ENCODE peak calls at places on chromosomes 6 and 20, in seven cellular contexts. One of them, this sample, is unnamed.

GRCh38 chr6:150395388-150396009 is 26.7 kb downstream of the IYD start:
- DNase-seq in stimulated activated CD8-positive, alpha-beta memory T cell treated with anti-CD3 and anti-CD28 coated beads, Interleukin-4, amount 100 ng/mL, for 1 hour: no peak
- DNase-seq in mesenchymal stem cell: peak
- DNase-seq in SJSA1: peak
- DNase-seq in erythroblast: peak
- DNase-seq in neural crest cell: peak
- DNase-seq in stomach: no peak
- DNase-seq in this sample: peak

GRCh38 chr6:1481326-1481725 is 92.0 kb downstream of the FOXF2 start:
- DNase-seq in neural crest cell: no peak
- DNase-seq in stimulated activated CD8-positive, alpha-beta memory T cell treated with anti-CD3 and anti-CD28 coated beads, Interleukin-4, amount 100 ng/mL, for 1 hour: no peak
- DNase-seq in stomach: no peak
- DNase-seq in mesenchymal stem cell: peak
- DNase-seq in SJSA1: peak
- DNase-seq in erythroblast: no peak
- DNase-seq in this sample: no peak

GRCh38 chr6:1131285-1132079 is 180.4 kb upstream of the FOXQ1 start:
- DNase-seq in SJSA1: peak
- DNase-seq in neural crest cell: no peak
- DNase-seq in mesenchymal stem cell: peak
- DNase-seq in erythroblast: no peak
- DNase-seq in stimulated activated CD8-positive, alpha-beta memory T cell treated with anti-CD3 and anti-CD28 coated beads, Interleukin-4, amount 100 ng/mL, for 1 hour: no peak
- DNase-seq in stomach: no peak
- DNase-seq in this sample: no peak

GRCh38 chr6:150751296-150751695 is 114.2 kb upstream of the MTHFD1L start:
- DNase-seq in erythroblast: no peak
- DNase-seq in stomach: no peak
- DNase-seq in SJSA1: no peak
- DNase-seq in stimulated activated CD8-positive, alpha-beta memory T cell treated with anti-CD3 and anti-CD28 coated beads, Interleukin-4, amount 100 ng/mL, for 1 hour: no peak
- DNase-seq in neural crest cell: no peak
- DNase-seq in mesenchymal stem cell: no peak
- DNase-seq in this sample: no peak

GRCh38 chr20:21393142-21393541 is 4.2 kb downstream of the NKX2-4 start:
- DNase-seq in stimulated activated CD8-positive, alpha-beta memory T cell treated with anti-CD3 and anti-CD28 coated beads, Interleukin-4, amount 100 ng/mL, for 1 hour: no peak
- DNase-seq in erythroblast: no peak
- DNase-seq in stomach: no peak
- DNase-seq in SJSA1: no peak
- DNase-seq in mesenchymal stem cell: no peak
- DNase-seq in neural crest cell: no peak
- DNase-seq in this sample: no peak

GRCh38 chr6:38134704-38135088 is 315.2 kb downstream of the ZFAND3 start:
- DNase-seq in stomach: no peak
- DNase-seq in SJSA1: no peak
- DNase-seq in mesenchymal stem cell: no peak
- DNase-seq in erythroblast: no peak
- DNase-seq in neural crest cell: no peak
- DNase-seq in stimulated activated CD8-positive, alpha-beta memory T cell treated with anti-CD3 and anti-CD28 coated beads, Interleukin-4, amount 100 ng/mL, for 1 hour: no peak
- DNase-seq in this sample: no peak

GRCh38 chr20:4925842-4926530 is 75.3 kb downstream of the SLC23A2 start:
- DNase-seq in mesenchymal stem cell: no peak
- DNase-seq in SJSA1: no peak
- DNase-seq in stimulated activated CD8-positive, alpha-beta memory T cell treated with anti-CD3 and anti-CD28 coated beads, Interleukin-4, amount 100 ng/mL, for 1 hour: no peak
- DNase-seq in neural crest cell: no peak
- DNase-seq in stomach: peak
- DNase-seq in erythroblast: no peak
- DNase-seq in this sample: peak

GRCh38 chr20:38225240-38225899 is 35.2 kb downstream of the KIAA1755 start:
- DNase-seq in neural crest cell: no peak
- DNase-seq in stomach: no peak
- DNase-seq in stimulated activated CD8-positive, alpha-beta memory T cell treated with anti-CD3 and anti-CD28 coated beads, Interleukin-4, amount 100 ng/mL, for 1 hour: no peak
- DNase-seq in mesenchymal stem cell: no peak
- DNase-seq in SJSA1: no peak
- DNase-seq in erythroblast: no peak
- DNase-seq in this sample: no peak

GRCh38 chr6:139888691-139889122 is 514.3 kb upstream of the CITED2 start:
- DNase-seq in neural crest cell: peak
- DNase-seq in erythroblast: no peak
- DNase-seq in SJSA1: no peak
- DNase-seq in stimulated activated CD8-positive, alpha-beta memory T cell treated with anti-CD3 and anti-CD28 coated beads, Interleukin-4, amount 100 ng/mL, for 1 hour: no peak
- DNase-seq in mesenchymal stem cell: peak
- DNase-seq in stomach: no peak
- DNase-seq in this sample: no peak

This sample was measured in substantia nigra.